ENCODE peak calls at places on chromosomes 3 and 15, in five cellular contexts. One of them, this sample, is unnamed.

GRCh38 chr15:84749111-84749991 is 959 bp downstream of the ZNF592 start:
- DNase-seq in CD8-positive, alpha-beta memory T cell: peak; percentile 58
- DNase-seq in heart left ventricle: peak; percentile 41
- DNase-seq in cardiac muscle cell: peak; percentile 36
- DNase-seq in lower lobe of right lung: peak; percentile 54
- DNase-seq in this sample: peak; percentile 50

GRCh38 chr3:105364113-105364512 is 2.6 kb upstream of the ALCAM start:
- DNase-seq in CD8-positive, alpha-beta memory T cell: no peak
- DNase-seq in heart left ventricle: no peak
- DNase-seq in cardiac muscle cell: peak; percentile 38
- DNase-seq in lower lobe of right lung: no peak
- DNase-seq in this sample: peak; percentile 67

GRCh38 chr15:96553931-96554330 is 223.4 kb downstream of the NR2F2 start:
- DNase-seq in CD8-positive, alpha-beta memory T cell: no peak
- DNase-seq in heart left ventricle: no peak
- DNase-seq in cardiac muscle cell: no peak
- DNase-seq in lower lobe of right lung: no peak
- DNase-seq in this sample: no peak

GRCh38 chr3:140035856-140036255 is 100.9 kb downstream of the CLSTN2 start:
- DNase-seq in CD8-positive, alpha-beta memory T cell: no peak
- DNase-seq in heart left ventricle: no peak
- DNase-seq in cardiac muscle cell: no peak
- DNase-seq in lower lobe of right lung: no peak
- DNase-seq in this sample: no peak

GRCh38 chr15:100133001-100133400 is 208.8 kb downstream of the ADAMTS17 start:
- DNase-seq in CD8-positive, alpha-beta memory T cell: no peak
- DNase-seq in heart left ventricle: no peak
- DNase-seq in cardiac muscle cell: no peak
- DNase-seq in lower lobe of right lung: no peak
- DNase-seq in this sample: no peak

GRCh38 chr3:178947738-178948137 is 123.9 kb downstream of the ZMAT3 start:
- DNase-seq in CD8-positive, alpha-beta memory T cell: no peak
- DNase-seq in heart left ventricle: no peak
- DNase-seq in cardiac muscle cell: no peak
- DNase-seq in lower lobe of right lung: no peak
- DNase-seq in this sample: peak; percentile 43

GRCh38 chr3:128727996-128728395 is 2.0 kb downstream of the RAB7A start:
- DNase-seq in CD8-positive, alpha-beta memory T cell: no peak
- DNase-seq in heart left ventricle: no peak
- DNase-seq in cardiac muscle cell: no peak
- DNase-seq in lower lobe of right lung: no peak
- DNase-seq in this sample: no peak

GRCh38 chr3:11954312-11954934 is 49.8 kb upstream of the SYN2 start:
- DNase-seq in CD8-positive, alpha-beta memory T cell: no peak
- DNase-seq in heart left ventricle: no peak
- DNase-seq in cardiac muscle cell: peak; percentile 6
- DNase-seq in lower lobe of right lung: no peak
- DNase-seq in this sample: no peak

GRCh38 chr15:37081985-37082384 is 18.4 kb downstream of the MEIS2 start:
- DNase-seq in CD8-positive, alpha-beta memory T cell: no peak
- DNase-seq in heart left ventricle: no peak
- DNase-seq in cardiac muscle cell: peak; percentile 80
- DNase-seq in lower lobe of right lung: no peak
- DNase-seq in this sample: no peak

GRCh38 chr3:147407495-147408179 is 1.3 kb upstream of the ZIC4 start:
- DNase-seq in CD8-positive, alpha-beta memory T cell: no peak
- DNase-seq in heart left ventricle: no peak
- DNase-seq in cardiac muscle cell: no peak
- DNase-seq in lower lobe of right lung: no peak
- DNase-seq in this sample: no peak
- H3K4me1 ChIP-seq in CD8-positive, alpha-beta memory T cell: no peaks in the 10 kb centered on the region
- H3K4me1 ChIP-seq in heart left ventricle: no peaks in the 10 kb centered on the region
- H3K4me1 ChIP-seq in cardiac muscle cell: peaks cover 4% of the 10 kb centered on the region
- H3K4me1 ChIP-seq in lower lobe of right lung: peaks cover 26% of the 10 kb centered on the region
- H3K4me1 ChIP-seq in this sample: peaks cover 10% of the 10 kb centered on the region

GRCh38 chr3:183410759-183411158 is 17.7 kb downstream of the MCF2L2 start:
- DNase-seq in CD8-positive, alpha-beta memory T cell: no peak
- DNase-seq in heart left ventricle: no peak
- DNase-seq in cardiac muscle cell: no peak
- DNase-seq in lower lobe of right lung: no peak
- DNase-seq in this sample: no peak
- H3K4me1 ChIP-seq in CD8-positive, alpha-beta memory T cell: no peaks in the 10 kb centered on the region
- H3K4me1 ChIP-seq in heart left ventricle: no peaks in the 10 kb centered on the region
- H3K4me1 ChIP-seq in cardiac muscle cell: no peaks in the 10 kb centered on the region
- H3K4me1 ChIP-seq in lower lobe of right lung: no peaks in the 10 kb centered on the region
- H3K4me1 ChIP-seq in this sample: no peaks in the 10 kb centered on the region

GRCh38 chr15:73598540-73599195 is 34.5 kb downstream of the NPTN start:
- DNase-seq in CD8-positive, alpha-beta memory T cell: no peak
- DNase-seq in heart left ventricle: no peak
- DNase-seq in cardiac muscle cell: peak; percentile 64
- DNase-seq in lower lobe of right lung: no peak
- DNase-seq in this sample: peak; percentile 41
- H3K4me1 ChIP-seq in CD8-positive, alpha-beta memory T cell: peaks cover 23% of the 10 kb centered on the region
- H3K4me1 ChIP-seq in heart left ventricle: peaks cover 94% of the 10 kb centered on the region
- H3K4me1 ChIP-seq in cardiac muscle cell: peaks cover 77% of the 10 kb centered on the region
- H3K4me1 ChIP-seq in lower lobe of right lung: peaks cover 92% of the 10 kb centered on the region
- H3K4me1 ChIP-seq in this sample: peaks cover 65% of the 10 kb centered on the region

DNA sequence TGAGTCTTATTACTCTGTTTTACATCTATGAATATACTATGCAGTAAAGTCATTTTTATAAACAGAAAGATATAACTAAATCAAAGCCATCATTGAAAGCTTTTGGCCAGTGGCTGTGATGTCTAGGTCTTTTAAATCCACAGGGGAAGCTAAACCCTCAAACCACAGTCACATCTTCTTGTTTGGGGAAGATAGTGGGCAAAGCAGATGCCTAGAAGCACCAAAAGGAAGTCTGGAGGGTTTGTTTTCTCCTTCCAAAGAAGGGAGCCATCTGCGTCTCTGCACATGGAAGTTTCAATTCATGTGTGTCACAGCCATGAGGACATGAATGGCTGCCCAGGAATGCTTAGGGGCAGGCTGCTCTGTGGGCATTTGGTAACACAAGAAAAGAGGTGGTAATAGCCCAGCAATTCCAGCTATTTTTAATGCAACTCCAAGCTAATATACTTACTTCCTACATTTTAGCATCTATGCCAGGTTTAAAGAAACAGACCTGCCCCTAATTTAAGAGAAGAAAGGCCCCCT is 322.2 kb downstream of the SLC9A9 start:
- DNase-seq in CD8-positive, alpha-beta memory T cell: no peak
- DNase-seq in heart left ventricle: no peak
- DNase-seq in cardiac muscle cell: peak; percentile 32
- DNase-seq in lower lobe of right lung: no peak
- DNase-seq in this sample: peak; percentile 54
- H3K4me1 ChIP-seq in CD8-positive, alpha-beta memory T cell: no peaks in the 10 kb centered on the region
- H3K4me1 ChIP-seq in heart left ventricle: no peaks in the 10 kb centered on the region
- H3K4me1 ChIP-seq in cardiac muscle cell: peaks cover 8% of the 10 kb centered on the region
- H3K4me1 ChIP-seq in lower lobe of right lung: peaks cover 5% of the 10 kb centered on the region
- H3K4me1 ChIP-seq in this sample: peaks cover 55% of the 10 kb centered on the region

GRCh38 chr3:100045696-100046095 is 68.6 kb downstream of the FILIP1L start:
- DNase-seq in CD8-positive, alpha-beta memory T cell: no peak
- DNase-seq in heart left ventricle: peak; percentile 83
- DNase-seq in cardiac muscle cell: peak; percentile 98
- DNase-seq in lower lobe of right lung: no peak
- DNase-seq in this sample: peak; percentile 91
- H3K4me1 ChIP-seq in CD8-positive, alpha-beta memory T cell: no peaks in the 10 kb centered on the region
- H3K4me1 ChIP-seq in heart left ventricle: peaks cover 40% of the 10 kb centered on the region
- H3K4me1 ChIP-seq in cardiac muscle cell: peaks cover 3% of the 10 kb centered on the region
- H3K4me1 ChIP-seq in lower lobe of right lung: peaks cover 46% of the 10 kb centered on the region
- H3K4me1 ChIP-seq in this sample: peaks cover 41% of the 10 kb centered on the region

This sample was measured in adipocyte.